ENCODE peak calls at places on chromosomes 16 and 17, in five cellular contexts. F is CD8-positive, alpha-beta memory T cell; E is left ventricle myocardium inferior; J is heart left ventricle; H is transverse colon. Q is an unnamed sample. For H3K36me3 and H3K4me1, the result is how much of the 10 kb centered on the place peaks cover.

GRCh38 chr17:73546121-73546520 is 98.1 kb downstream of the SDK2 start:
- DNase-seq in H (no peak), F (no peak), J (no peak), E (no peak), Q (no peak)

GRCh38 chr17:30831257-30831656 is 509 bp upstream of the ATAD5 start:
- DNase-seq in E (no peak), F (no peak), H (no peak), J (no peak), Q (no peak)

GRCh38 chr16:89395150-89396142 is 94.9 kb downstream of the ANKRD11 start:
- DNase-seq in H (peak), F (no peak), J (peak), E (peak), Q (peak)

GRCh38 chr17:41620583-41621434 is 3.6 kb downstream of the KRT17 start:
- DNase-seq in F (no peak), H (no peak), E (no peak), J (no peak), Q (no peak)

GRCh38 chr16:87202346-87202745 is 114.8 kb downstream of the C16orf95 start:
- DNase-seq in J (no peak), E (no peak), F (no peak), H (no peak), Q (no peak)

GRCh38 chr16:68446941-68447675 is 1.2 kb downstream of the SMPD3 start:
- DNase-seq in H (no peak), J (no peak), E (no peak), F (no peak), Q (no peak)

GRCh38 chr17:40522250-40522960 is 21.0 kb upstream of the TNS4 start:
- DNase-seq in J (no peak), H (no peak), F (no peak), E (no peak), Q (no peak)

GRCh38 chr17:76161113-76161512 is 20.1 kb upstream of the FOXJ1 start:
- DNase-seq in H (no peak), F (no peak), E (no peak), J (no peak), Q (no peak)

GRCh38 chr17:38353084-38353604 is 1.5 kb downstream of the SOCS7 start:
- DNase-seq in J (no peak), E (no peak), F (no peak), H (no peak), Q (no peak)

GRCh38 chr17:36614974-36615373 is 13.6 kb downstream of the MRM1 start:
- DNase-seq in J (no peak), H (no peak), F (no peak), E (no peak), Q (no peak)

GRCh38 chr17:75900691-75901533 is 3.8 kb downstream of the MRPL38 start:
- DNase-seq in F (no peak), E (no peak), H (no peak), J (no peak), Q (no peak)

GRCh38 chr17:44840936-44841335 is 6.7 kb upstream of the HIGD1B start:
- DNase-seq in J (no peak), E (no peak), F (no peak), H (no peak), Q (no peak)

GRCh38 chr17:66691644-66692500 is 143.0 kb upstream of the CACNG5 start:
- DNase-seq in H (no peak), J (no peak), F (no peak), E (no peak), Q (peak)

GRCh38 chr16:9138731-9139501 is 47.5 kb downstream of the HAPSTR1 start:
- DNase-seq in F (peak), J (peak), E (peak), H (peak), Q (peak)

GRCh38 chr16:4882633-4883285 is 35.5 kb downstream of the UBN1 start:
- DNase-seq in E (no peak), H (no peak), J (peak), F (no peak), Q (no peak)

GRCh38 chr16:3902731-3903130 is 22.2 kb upstream of the CREBBP start:
- DNase-seq in E (no peak), J (no peak), H (no peak), F (no peak), Q (no peak)

GRCh38 chr17:39071573-39071972 is 79.9 kb downstream of the PLXDC1 start:
- DNase-seq in F (no peak), H (no peak), J (no peak), E (no peak), Q (no peak)

GRCh38 chr16:52383640-52384292 is 163.2 kb downstream of the TOX3 start:
- DNase-seq in F (no peak), H (no peak), E (no peak), J (no peak), Q (no peak)

GRCh38 chr17:41547378-41547841 is 19.3 kb upstream of the KRT19 start:
- DNase-seq in E (no peak), J (no peak), H (no peak), F (no peak), Q (no peak)

GRCh38 chr17:42697108-42697811 is 14.9 kb downstream of the CNTNAP1 start:
- DNase-seq in E (no peak), F (no peak), J (no peak), H (no peak), Q (no peak)

GRCh38 chr16:72285728-72286127 is 113.8 kb upstream of the PMFBP1 start:
- DNase-seq in E (no peak), H (no peak), J (no peak), F (no peak), Q (no peak)

GRCh38 chr16:2686912-2687507 is 4.7 kb downstream of the KCTD5 start:
- DNase-seq in H (peak), J (peak), E (no peak), F (no peak), Q (no peak)

GRCh38 chr17:31061678-31062077 is 33.1 kb upstream of the NF1 start:
- DNase-seq in E (no peak), H (no peak), F (no peak), J (no peak), Q (no peak)

GRCh38 chr17:56317351-56318208 is 164.3 kb downstream of the ANKFN1 start:
- DNase-seq in J (no peak), E (no peak), F (no peak), H (no peak), Q (no peak)

GRCh38 chr17:17806035-17806434 is 30.8 kb downstream of the SREBF1 start:
- DNase-seq in H (no peak), E (no peak), F (no peak), J (no peak), Q (no peak)
- H3K36me3 ChIP-seq in H (under half), E (under half), F (under half), J (under half), Q (under half)

GRCh38 chr16:66363196-66363777 is 3.2 kb upstream of the CDH5 start:
- DNase-seq in H (no peak), E (no peak), J (no peak), F (no peak), Q (no peak)
- H3K4me1 ChIP-seq in H (under half), E (half or more), J (under half), F (under half), Q (under half)

GRCh38 chr17:4541041-4541327 is 14.2 kb downstream of the MYBBP1A start:
- DNase-seq in H (no peak), E (no peak), F (no peak), J (no peak), Q (no peak)
- H3K36me3 ChIP-seq in H (under half), E (half or more), F (under half), J (under half), Q (under half)

GRCh38 chr16:49465661-49466528 is 92.3 kb downstream of the C16orf78 start:
- DNase-seq in F (no peak), E (no peak), H (no peak), J (peak), Q (peak)

GRCh38 chr16:49464877-49465504 is 91.4 kb downstream of the C16orf78 start:
- DNase-seq in J (peak), E (no peak), F (no peak), H (no peak), Q (peak)

GRCh38 chr16:49467540-49468372 is 94.2 kb downstream of the C16orf78 start:
- DNase-seq in F (no peak), E (no peak), H (no peak), J (peak), Q (peak)

GRCh38 chr16:49466881-49467280 is 93.3 kb downstream of the C16orf78 start:
- DNase-seq in E (no peak), J (peak), F (no peak), H (no peak), Q (peak)

GRCh38 chr16:49466529-49466831 is 92.9 kb downstream of the C16orf78 start:
- DNase-seq in J (no peak), F (no peak), H (no peak), E (no peak), Q (peak)
- H3K4me1 ChIP-seq in J (under half), F (under half), H (under half), E (under half), Q (under half)

GRCh38 chr16:83720981-83721380 is 86.8 kb upstream of the HSBP1 start:
- DNase-seq in H (no peak), J (no peak), F (no peak), E (no peak), Q (no peak)
- H3K36me3 ChIP-seq in H (under half), J (under half), F (under half), E (under half), Q (under half)

DNA sequence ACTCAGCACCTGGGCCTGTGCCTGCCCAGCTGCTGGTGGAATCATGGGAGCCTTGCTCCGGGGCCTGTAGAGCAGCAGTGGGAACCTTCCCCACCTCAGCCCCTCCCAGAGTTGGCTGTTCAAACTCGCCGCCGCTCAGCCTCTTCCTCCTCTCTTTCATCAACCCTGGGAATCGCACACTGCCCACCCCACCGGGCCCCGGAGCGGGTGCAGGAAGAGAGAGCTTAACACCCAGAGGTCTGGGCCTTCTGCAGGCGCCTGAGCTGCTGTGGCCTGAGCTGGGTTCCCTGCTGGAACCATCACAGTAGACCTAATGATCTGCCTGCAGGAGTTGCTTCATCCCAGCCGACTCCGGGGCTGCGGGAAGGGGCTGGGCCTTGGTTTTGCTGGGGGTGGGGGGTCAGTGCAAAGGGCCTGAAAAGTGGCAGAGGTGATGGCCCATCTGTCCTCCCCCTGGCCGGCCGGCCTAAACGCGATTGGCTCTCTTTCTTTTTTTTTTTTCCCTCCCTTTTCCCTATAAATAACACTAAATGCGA is 313.9 kb downstream of the SEC14L1 start:
- DNase-seq in J (peak), E (no peak), H (no peak), F (peak), Q (no peak)
- H3K4me1 ChIP-seq in J (under half), E (half or more), H (under half), F (half or more), Q (under half)

DNA sequence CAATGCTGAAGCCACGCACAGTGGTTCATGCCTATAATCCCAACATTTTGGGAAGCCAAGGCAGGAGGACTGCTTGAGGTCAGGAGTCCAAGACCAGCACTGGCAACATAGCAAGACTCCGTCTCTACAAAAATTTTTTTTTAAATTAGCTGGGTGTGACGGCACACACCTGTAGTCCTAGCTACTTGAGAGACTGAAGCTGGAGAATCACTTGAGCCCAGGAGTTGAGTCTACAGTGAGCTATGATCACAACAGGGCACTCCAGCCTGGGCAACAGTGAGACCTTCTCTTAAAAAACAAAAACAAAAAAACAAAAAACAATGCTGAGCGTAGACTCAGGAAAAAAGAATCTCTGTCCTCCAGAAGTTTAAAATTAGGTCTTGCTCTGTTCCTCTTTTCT is 6.1 kb downstream of the GNA13 start:
- DNase-seq in E (no peak), H (no peak), F (no peak), J (no peak), Q (no peak)
- H3K36me3 ChIP-seq in E (under half), H (under half), F (under half), J (half or more), Q (under half)

GRCh38 chr17:81865733-81866439 is 5.3 kb downstream of the ARHGDIA start:
- DNase-seq in J (no peak), H (peak), F (no peak), E (no peak), Q (peak)

GRCh38 chr17:81867952-81868673 is 3.0 kb downstream of the ARHGDIA start:
- DNase-seq in H (peak), E (no peak), J (no peak), F (no peak), Q (no peak)

GRCh38 chr17:81866440-81867122 is 4.6 kb downstream of the ARHGDIA start:
- DNase-seq in J (no peak), H (no peak), E (no peak), F (no peak), Q (no peak)

GRCh38 chr17:81868674-81869220 is 2.4 kb downstream of the ARHGDIA start:
- DNase-seq in J (peak), H (peak), F (no peak), E (no peak), Q (no peak)

GRCh38 chr17:81867123-81867951 is 3.8 kb downstream of the ARHGDIA start:
- DNase-seq in J (no peak), E (no peak), H (peak), F (peak), Q (peak)
- H3K4me1 ChIP-seq in J (under half), E (half or more), H (half or more), F (under half), Q (under half)

GRCh38 chr16:57761957-57762356 is 26.4 kb downstream of the KATNB1 start:
- DNase-seq in J (no peak), H (no peak), E (no peak), F (no peak), Q (no peak)

GRCh38 chr16:57759541-57760356 is 24.2 kb downstream of the KATNB1 start:
- DNase-seq in H (no peak), J (no peak), E (no peak), F (no peak), Q (no peak)

GRCh38 chr16:57759131-57759530 is 23.6 kb downstream of the KATNB1 start:
- DNase-seq in J (no peak), E (no peak), H (no peak), F (no peak), Q (no peak)

GRCh38 chr16:57761301-57761700 is 25.7 kb downstream of the KATNB1 start:
- DNase-seq in H (no peak), E (no peak), J (no peak), F (no peak), Q (no peak)

DNA sequence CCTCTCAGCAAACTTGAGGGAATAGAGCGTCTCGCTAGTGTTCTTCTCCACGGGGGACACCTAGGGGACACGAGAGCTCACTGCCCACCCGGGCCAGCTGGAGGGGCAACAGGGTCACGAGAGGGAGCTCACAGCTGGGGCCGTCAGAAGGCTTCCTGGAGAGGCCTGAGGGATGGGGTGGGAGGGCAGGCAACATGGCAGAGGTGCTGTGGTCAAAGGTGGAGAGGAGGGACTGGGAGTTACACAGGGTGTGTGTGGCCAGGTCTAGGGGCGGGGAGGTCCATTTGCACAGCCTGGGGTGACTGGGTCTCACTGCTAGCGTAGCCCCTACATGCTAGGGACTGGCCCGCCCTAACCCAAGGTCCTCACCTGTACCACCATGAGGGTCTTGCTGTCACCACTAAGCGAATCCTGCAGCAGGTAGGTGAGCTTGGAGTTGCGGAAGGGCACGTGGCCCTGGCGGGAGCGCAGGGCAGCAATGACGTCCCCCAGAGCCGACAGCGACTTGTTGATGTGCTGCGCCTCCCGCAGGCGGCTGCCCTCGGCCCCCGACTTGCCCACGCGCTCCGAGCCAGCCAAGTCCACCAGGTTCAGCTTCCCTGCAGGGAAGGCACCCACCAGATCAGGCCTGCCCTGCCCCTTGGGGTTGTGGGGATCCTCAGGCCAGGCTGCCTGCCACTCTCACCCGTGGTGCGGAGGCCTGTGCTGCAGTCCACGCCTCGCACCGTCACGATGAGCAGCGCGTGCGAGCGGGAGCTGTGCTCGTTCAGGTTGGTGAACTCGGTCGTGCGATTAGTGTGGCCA is 25.0 kb downstream of the KATNB1 start:
- DNase-seq in H (no peak), J (no peak), E (no peak), F (no peak), Q (no peak)
- H3K36me3 ChIP-seq in H (under half), J (under half), E (half or more), F (under half), Q (under half)